ENCODE peak calls at places on chromosome 1, in six cellular contexts. R is colonic mucosa, M is breast epithelium, K is aorta, Q is astrocyte, D is RWPE1. P is an unnamed sample.

GRCh38 chr1:2585318-2586092 is 1.1 kb upstream of the PRXL2B start:
- DNase-seq in D (peak), R (peak), Q (peak), K (peak), M (peak), P (peak)

GRCh38 chr1:163278602-163279001 is 43.2 kb upstream of the NUF2 start:
- DNase-seq in M (no peak), R (no peak), K (no peak), D (no peak), Q (no peak), P (no peak)

GRCh38 chr1:5448486-5448885 is 543.7 kb downstream of the NPHP4 start:
- DNase-seq in D (no peak), K (no peak), R (no peak), Q (no peak), M (no peak), P (no peak)

GRCh38 chr1:186559601-186560116 is 98.7 kb upstream of the PDC start:
- DNase-seq in Q (peak), R (no peak), K (no peak), M (peak), D (peak), P (no peak)

GRCh38 chr1:155698382-155699038 is 9.6 kb downstream of the DAP3 start:
- DNase-seq in Q (peak), D (no peak), M (no peak), K (no peak), R (no peak), P (no peak)

GRCh38 chr1:207487636-207488035 is 8.3 kb upstream of the CR1 start:
- DNase-seq in Q (no peak), R (no peak), M (no peak), D (no peak), K (no peak), P (no peak)

GRCh38 chr1:23100074-23100748 is 68.4 kb downstream of the LUZP1 start:
- DNase-seq in M (peak), K (peak), D (peak), Q (peak), R (no peak), P (no peak)

GRCh38 chr1:159922499-159923202 is 2.7 kb downstream of the TAGLN2 start:
- DNase-seq in K (peak), Q (no peak), R (peak), M (no peak), D (no peak), P (no peak)

GRCh38 chr1:245211035-245211749 is 56.4 kb downstream of the KIF26B start:
- DNase-seq in K (no peak), M (no peak), Q (no peak), D (no peak), R (no peak), P (no peak)

GRCh38 chr1:159828916-159829634 is 2.4 kb downstream of the SLAMF8 start:
- DNase-seq in D (no peak), M (no peak), Q (no peak), K (peak), R (peak), P (no peak)

GRCh38 chr1:95863086-95863485 is 629.1 kb downstream of the RWDD3 start:
- DNase-seq in K (no peak), D (no peak), R (no peak), M (no peak), Q (no peak), P (no peak)

GRCh38 chr1:235923466-235924008 is 56.8 kb upstream of the LYST start:
- DNase-seq in Q (peak), K (no peak), M (no peak), D (no peak), R (peak), P (no peak)

GRCh38 chr1:199747984-199748383 is 279.5 kb upstream of the NR5A2 start:
- DNase-seq in D (no peak), R (no peak), M (no peak), Q (no peak), K (no peak), P (no peak)

GRCh38 chr1:110069302-110070281 is 880 bp downstream of the ALX3 start:
- DNase-seq in D (no peak), K (no peak), M (no peak), Q (no peak), R (no peak), P (no peak)

GRCh38 chr1:161082996-161083742 is 6.2 kb downstream of the NECTIN4 start:
- DNase-seq in K (peak), D (peak), R (peak), M (peak), Q (peak), P (no peak)

GRCh38 chr1:2548068-2548589 is 8.0 kb upstream of the TNFRSF14 start:
- DNase-seq in R (peak), D (peak), M (peak), K (peak), Q (peak), P (peak)

GRCh38 chr1:27773732-27774445 is 870 bp downstream of the STX12 start:
- DNase-seq in K (no peak), R (no peak), Q (peak), D (no peak), M (no peak), P (no peak)

GRCh38 chr1:193537266-193538003 is 351.0 kb upstream of the B3GALT2 start:
- DNase-seq in D (no peak), K (no peak), M (no peak), R (no peak), Q (no peak), P (no peak)

GRCh38 chr1:105399718-105400117 is 1650.0 kb downstream of the AMY1C start:
- DNase-seq in M (no peak), D (no peak), K (no peak), R (no peak), Q (no peak), P (no peak)

GRCh38 chr1:9680828-9681227 is 29.3 kb downstream of the PIK3CD start:
- DNase-seq in D (no peak), K (no peak), M (no peak), R (no peak), Q (no peak), P (no peak)

GRCh38 chr1:5685446-5686040 is 306.7 kb downstream of the NPHP4 start:
- DNase-seq in R (no peak), K (no peak), D (peak), Q (no peak), M (no peak), P (no peak)

DNA sequence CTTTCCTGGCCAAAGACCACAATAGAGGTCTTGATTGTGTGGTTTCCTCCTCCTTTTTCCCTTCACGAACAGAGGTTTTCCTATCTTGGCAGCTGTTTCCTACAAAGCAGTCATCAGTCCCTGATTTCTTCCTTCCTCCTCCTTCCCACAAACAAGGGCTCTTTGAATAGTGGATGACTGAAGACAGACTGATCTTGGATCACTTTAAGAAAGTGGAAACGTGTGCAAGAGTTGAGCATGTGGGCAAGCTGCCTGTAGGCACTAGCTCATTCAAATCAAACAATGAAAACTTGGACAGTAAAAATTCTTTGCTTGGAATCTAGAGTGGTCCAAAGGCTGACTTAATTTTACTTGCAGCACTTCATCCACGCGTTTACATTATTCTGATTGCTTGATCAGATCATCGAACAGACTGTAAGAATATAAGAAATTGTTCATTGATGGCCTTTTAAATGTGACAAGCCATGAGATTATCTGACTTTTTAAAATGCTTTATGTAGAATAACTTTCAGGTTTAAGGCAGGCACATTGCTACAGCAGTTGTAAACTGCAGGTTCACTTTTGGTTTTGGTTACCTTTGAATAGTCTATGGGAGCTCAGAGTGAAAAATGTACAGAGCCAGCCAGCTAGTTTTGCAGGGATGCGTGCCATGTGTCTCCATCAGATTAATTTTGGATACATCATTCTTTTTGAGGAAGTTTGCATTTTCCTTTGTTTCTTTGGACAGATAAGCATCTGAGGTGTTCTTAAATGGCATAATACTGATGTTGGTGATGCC is 34.4 kb downstream of the ADGRL2 start:
- DNase-seq in Q (peak), K (no peak), M (no peak), R (no peak), D (no peak), P (no peak)
- H3K27ac ChIP-seq in Q (no peak), K (peak), M (no peak), R (no peak), D (no peak), P (no peak)

GRCh38 chr1:36084502-36085115 is 715 bp downstream of the TEKT2 start:
- DNase-seq in M (no peak), R (no peak), K (no peak), Q (no peak), D (no peak), P (no peak)
- H3K27ac ChIP-seq in M (peak), R (no peak), K (no peak), Q (no peak), D (no peak), P (peak)

DNA sequence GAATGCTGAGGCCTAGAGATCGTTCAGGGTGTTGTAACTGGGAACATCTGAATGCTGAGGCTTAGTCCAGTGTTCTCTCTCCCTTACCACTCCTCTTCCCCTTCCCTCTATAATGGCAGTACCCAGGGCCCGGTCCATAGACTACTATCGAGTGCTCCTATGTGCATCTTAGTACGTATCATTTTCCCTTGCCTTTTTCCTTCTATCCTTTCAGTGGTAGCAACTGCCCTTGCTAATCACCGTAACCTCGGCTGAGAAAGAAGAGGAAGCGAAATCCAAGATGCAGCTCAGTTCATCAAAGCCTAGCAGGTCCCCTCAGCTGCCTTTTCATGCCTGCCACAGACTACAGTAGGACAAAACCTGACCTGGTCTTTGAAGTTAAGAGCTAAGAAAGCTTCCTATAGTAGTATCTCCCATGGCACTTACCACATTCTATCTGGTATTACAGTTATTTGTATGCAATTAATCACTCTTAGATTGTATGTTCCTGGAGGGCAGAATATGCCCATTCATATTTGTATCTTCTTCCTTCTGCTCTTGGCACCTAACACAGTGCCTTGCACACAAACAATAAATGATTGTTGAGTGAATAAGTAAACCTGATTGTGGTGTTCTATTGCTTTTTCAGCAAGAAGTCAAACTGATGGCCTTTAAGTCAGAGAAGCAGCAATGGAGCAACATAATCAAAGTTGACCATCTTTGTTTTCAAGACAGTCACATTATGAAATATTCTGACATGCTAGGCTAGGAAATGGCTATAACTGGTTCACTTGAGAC is 22.4 kb downstream of the CNIH4 start:
- DNase-seq in K (no peak), R (no peak), M (no peak), Q (no peak), D (no peak), P (no peak)
- H3K27ac ChIP-seq in K (no peak), R (no peak), M (no peak), Q (no peak), D (no peak), P (no peak)

GRCh38 chr1:17082761-17083160 is 28.9 kb upstream of the SDHB start:
- DNase-seq in K (no peak), R (no peak), Q (no peak), D (no peak), M (no peak), P (no peak)

GRCh38 chr1:17079140-17079868 is 25.5 kb upstream of the SDHB start:
- DNase-seq in D (no peak), R (no peak), K (no peak), Q (no peak), M (no peak), P (no peak)

GRCh38 chr1:17081439-17081838 is 27.6 kb upstream of the SDHB start:
- DNase-seq in Q (no peak), R (no peak), K (no peak), M (peak), D (no peak), P (no peak)

GRCh38 chr1:17080881-17081280 is 27.0 kb upstream of the SDHB start:
- DNase-seq in Q (no peak), D (no peak), R (no peak), K (no peak), M (no peak), P (no peak)

DNA sequence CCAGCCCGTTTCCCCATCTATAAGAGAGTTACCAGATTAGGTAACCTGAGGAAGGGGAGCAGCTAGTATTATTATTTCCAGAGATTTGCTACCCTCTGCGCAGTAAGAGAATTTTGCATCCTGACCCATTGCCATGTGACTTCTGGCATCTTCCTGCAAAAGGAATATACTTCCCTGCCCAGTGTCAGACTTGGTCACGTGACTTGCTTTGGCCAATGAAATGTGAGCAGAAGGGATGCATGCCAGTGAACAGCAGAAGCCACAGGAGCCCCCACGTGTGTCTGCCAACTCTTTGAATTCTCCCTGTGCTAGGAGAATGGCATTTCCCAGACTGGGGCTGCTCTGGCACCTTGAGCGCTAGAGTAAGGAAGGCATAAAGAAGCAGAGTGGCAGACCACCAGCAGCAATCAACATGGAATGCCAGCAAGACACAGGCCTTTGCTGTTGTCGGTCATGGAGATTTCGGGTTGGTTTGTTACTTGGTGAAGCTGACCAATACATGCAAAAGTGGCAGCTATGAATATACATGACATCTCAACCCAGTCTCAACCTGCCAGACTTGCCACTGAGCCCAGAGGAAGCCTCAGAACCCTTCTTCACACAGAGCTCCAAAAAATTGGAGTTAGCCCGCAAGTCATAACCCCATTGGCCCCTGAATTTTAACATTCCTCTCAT is 26.4 kb upstream of the SDHB start:
- DNase-seq in K (no peak), Q (no peak), M (no peak), R (no peak), D (no peak), P (no peak)
- H3K27ac ChIP-seq in K (no peak), Q (no peak), M (no peak), R (no peak), D (no peak), P (peak)

DNA sequence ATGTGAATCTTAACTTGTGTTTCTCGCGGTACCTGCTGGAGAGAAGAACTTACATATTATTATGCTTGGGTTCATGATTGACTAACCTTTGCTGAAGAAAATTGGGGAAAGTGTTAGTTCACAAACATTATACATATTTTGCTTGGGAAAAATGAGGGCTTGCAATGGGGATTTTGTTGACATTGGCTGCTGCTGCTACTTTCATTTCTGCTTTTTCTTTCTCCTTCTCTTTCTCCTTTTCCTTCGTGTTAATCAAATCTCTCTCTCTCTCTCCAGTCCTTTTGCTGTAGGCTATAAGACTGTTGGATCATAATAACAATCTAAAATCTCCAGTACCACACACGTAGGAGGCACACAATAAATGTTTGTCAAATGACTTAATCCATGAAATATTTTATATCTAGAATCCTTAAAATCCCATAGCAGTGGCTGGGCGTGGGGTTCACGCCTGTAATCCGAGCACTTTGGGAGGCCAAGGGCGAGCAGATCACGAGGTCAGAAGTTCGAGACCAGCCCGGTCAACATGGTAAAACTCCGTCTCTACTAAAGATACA is 23.0 kb downstream of the IRF2BP2 start:
- DNase-seq in R (no peak), M (no peak), K (no peak), Q (no peak), D (no peak), P (no peak)
- H3K27ac ChIP-seq in R (no peak), M (peak), K (peak), Q (no peak), D (no peak), P (no peak)

DNA sequence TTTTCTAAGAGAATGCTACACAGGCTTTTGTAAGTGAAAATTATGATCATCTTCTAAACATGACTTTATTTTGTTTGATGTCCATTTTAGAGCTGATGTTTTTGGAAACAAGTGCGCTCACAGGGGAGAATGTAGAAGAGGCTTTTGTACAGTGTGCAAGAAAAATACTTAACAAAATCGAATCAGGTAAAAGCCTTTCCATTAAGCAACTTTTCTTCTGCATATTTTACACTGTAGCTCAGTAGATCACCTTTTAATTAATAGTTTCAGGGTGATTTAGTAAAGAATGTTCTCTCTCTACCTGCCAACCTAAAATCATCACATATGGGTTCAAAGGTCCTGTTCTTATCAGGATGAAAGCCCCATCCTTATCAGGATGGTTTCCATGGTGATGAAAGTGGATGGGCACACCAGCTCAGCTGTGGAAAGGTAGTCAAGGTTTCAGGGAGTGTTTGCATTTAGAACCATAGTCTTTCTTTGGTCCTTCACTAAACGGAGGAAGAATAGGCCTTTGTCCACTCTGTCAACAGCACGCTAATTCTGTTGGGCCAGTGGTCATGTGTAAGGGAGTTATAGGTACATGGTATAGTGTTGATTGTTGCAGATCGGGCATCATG is 28.1 kb downstream of the RAB4A start:
- DNase-seq in R (no peak), M (no peak), Q (no peak), D (no peak), K (no peak), P (no peak)
- H3K27ac ChIP-seq in R (no peak), M (no peak), Q (no peak), D (no peak), K (no peak), P (no peak)

GRCh38 chr1:42937141-42937696 is 21.4 kb downstream of the SLC2A1 start:
- DNase-seq in R (peak), D (peak), M (no peak), K (no peak), Q (peak), P (no peak)
- H3K27ac ChIP-seq in R (peak), D (peak), M (peak), K (no peak), Q (peak), P (peak)

GRCh38 chr1:226643167-226643566 is 94.6 kb downstream of the STUM start:
- DNase-seq in Q (peak), R (no peak), D (peak), M (no peak), K (peak), P (no peak)
- H3K27ac ChIP-seq in Q (no peak), R (peak), D (peak), M (no peak), K (no peak), P (peak)

DNA sequence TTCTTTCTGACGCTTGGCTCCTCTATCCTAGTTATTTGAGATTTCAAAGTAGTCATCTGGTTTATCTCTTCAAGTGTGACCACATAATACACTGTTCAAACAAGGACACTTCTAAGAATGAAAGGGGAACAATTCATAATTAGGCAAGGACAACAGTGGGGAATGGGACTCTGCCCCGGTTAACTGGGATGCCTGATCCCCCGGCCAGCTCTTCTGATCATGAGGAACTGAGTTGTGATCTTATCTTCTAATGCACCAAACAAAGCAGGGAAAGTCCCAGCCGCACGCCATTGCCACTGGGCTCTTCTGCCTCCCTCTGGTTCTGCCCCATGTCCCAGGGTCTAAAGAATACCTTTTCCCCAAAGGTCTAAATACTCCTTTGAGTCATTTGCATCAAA is 158.2 kb upstream of the IRF2BP2 start:
- DNase-seq in Q (no peak), K (no peak), D (no peak), R (no peak), M (no peak), P (no peak)
- H3K27ac ChIP-seq in Q (no peak), K (no peak), D (no peak), R (no peak), M (no peak), P (no peak)

GRCh38 chr1:212980123-212980800 is 29.9 kb downstream of the VASH2 start:
- DNase-seq in K (no peak), R (no peak), D (no peak), M (no peak), Q (peak), P (no peak)

GRCh38 chr1:212979340-212980122 is 29.2 kb downstream of the VASH2 start:
- DNase-seq in K (no peak), R (no peak), Q (no peak), M (no peak), D (no peak), P (no peak)

GRCh38 chr1:212976586-212976985 is 26.2 kb downstream of the VASH2 start:
- DNase-seq in Q (no peak), R (no peak), K (no peak), D (no peak), M (no peak), P (no peak)

GRCh38 chr1:212975607-212975918 is 25.2 kb downstream of the VASH2 start:
- DNase-seq in D (no peak), K (no peak), Q (no peak), R (no peak), M (no peak), P (no peak)

GRCh38 chr1:212977781-212978645 is 27.7 kb downstream of the VASH2 start:
- DNase-seq in D (no peak), Q (peak), R (no peak), K (no peak), M (no peak), P (no peak)
- H3K27ac ChIP-seq in D (no peak), Q (peak), R (no peak), K (no peak), M (no peak), P (no peak)